ENCODE peak calls at places on chromosomes 4 and X, in five cellular contexts. One of them, this sample, is unnamed. For H3K36me3, the result is how much of the 10 kb centered on the place peaks cover.

GRCh38 chrX:101390664-101391525 is at the start of gene RPL36A:
- ATAC-seq in upper lobe of left lung: peak
- ATAC-seq in HepG2: peak
- ATAC-seq in K562: peak
- ATAC-seq in GM12878: peak
- ATAC-seq in this sample: peak

GRCh38 chrX:107743995-107744394 is 31.6 kb downstream of the TSC22D3 start:
- ATAC-seq in upper lobe of left lung: no peak
- ATAC-seq in GM12878: no peak
- ATAC-seq in K562: no peak
- ATAC-seq in HepG2: no peak
- ATAC-seq in this sample: no peak

GRCh38 chrX:147962476-147962875 is 18.7 kb upstream of the FMR1NB start:
- ATAC-seq in GM12878: no peak
- ATAC-seq in K562: no peak
- ATAC-seq in HepG2: no peak
- ATAC-seq in upper lobe of left lung: no peak
- ATAC-seq in this sample: no peak

GRCh38 chr4:183636923-183637322 is 22.1 kb downstream of the RWDD4 start:
- ATAC-seq in GM12878: no peak
- ATAC-seq in upper lobe of left lung: no peak
- ATAC-seq in HepG2: no peak
- ATAC-seq in K562: no peak
- ATAC-seq in this sample: no peak

GRCh38 chr4:1115528-1116293 is 2.3 kb upstream of the RNF212 start:
- ATAC-seq in upper lobe of left lung: no peak
- ATAC-seq in HepG2: peak
- ATAC-seq in K562: no peak
- ATAC-seq in GM12878: no peak
- ATAC-seq in this sample: no peak

GRCh38 chrX:65607070-65607742 is 60.2 kb upstream of the MSN start:
- ATAC-seq in K562: no peak
- ATAC-seq in upper lobe of left lung: no peak
- ATAC-seq in GM12878: peak
- ATAC-seq in HepG2: no peak
- ATAC-seq in this sample: no peak

GRCh38 chr4:68732653-68733466 is 62.4 kb upstream of the UGT2B15 start:
- ATAC-seq in HepG2: peak
- ATAC-seq in upper lobe of left lung: peak
- ATAC-seq in GM12878: peak
- ATAC-seq in K562: no peak
- ATAC-seq in this sample: no peak

GRCh38 chr4:101199507-101200285 is 147.6 kb downstream of the PPP3CA start:
- ATAC-seq in GM12878: no peak
- ATAC-seq in K562: no peak
- ATAC-seq in upper lobe of left lung: peak
- ATAC-seq in HepG2: peak
- ATAC-seq in this sample: no peak

GRCh38 chr4:80361329-80361900 is 25.9 kb downstream of the CFAP299 start:
- ATAC-seq in GM12878: peak
- ATAC-seq in upper lobe of left lung: peak
- ATAC-seq in K562: no peak
- ATAC-seq in HepG2: no peak
- ATAC-seq in this sample: no peak

GRCh38 chr4:48429709-48430474 is 53.3 kb upstream of the SLC10A4 start:
- ATAC-seq in upper lobe of left lung: no peak
- ATAC-seq in HepG2: no peak
- ATAC-seq in GM12878: no peak
- ATAC-seq in K562: peak
- ATAC-seq in this sample: no peak

GRCh38 chrX:14015941-14016340 is 13.8 kb downstream of the GEMIN8 start:
- ATAC-seq in HepG2: no peak
- ATAC-seq in GM12878: no peak
- ATAC-seq in upper lobe of left lung: no peak
- ATAC-seq in K562: no peak
- ATAC-seq in this sample: no peak

GRCh38 chr4:112266823-112267222 is 18.9 kb downstream of the TIFA start:
- ATAC-seq in K562: peak
- ATAC-seq in upper lobe of left lung: no peak
- ATAC-seq in HepG2: peak
- ATAC-seq in GM12878: peak
- ATAC-seq in this sample: no peak

GRCh38 chrX:38438321-38438720 is 85.9 kb downstream of the OTC start:
- ATAC-seq in GM12878: no peak
- ATAC-seq in HepG2: no peak
- ATAC-seq in K562: no peak
- ATAC-seq in upper lobe of left lung: no peak
- ATAC-seq in this sample: no peak

GRCh38 chr4:57504139-57504538 is 394.0 kb upstream of the IGFBP7 start:
- ATAC-seq in K562: no peak
- ATAC-seq in HepG2: no peak
- ATAC-seq in GM12878: no peak
- ATAC-seq in upper lobe of left lung: no peak
- ATAC-seq in this sample: no peak

GRCh38 chr4:187550256-187550950 is 445.2 kb upstream of the ZFP42 start:
- ATAC-seq in HepG2: no peak
- ATAC-seq in upper lobe of left lung: no peak
- ATAC-seq in GM12878: no peak
- ATAC-seq in K562: no peak
- ATAC-seq in this sample: no peak

GRCh38 chr4:127616898-127617297 is 15.9 kb upstream of the INTU start:
- ATAC-seq in upper lobe of left lung: no peak
- ATAC-seq in HepG2: no peak
- ATAC-seq in GM12878: no peak
- ATAC-seq in K562: no peak
- ATAC-seq in this sample: no peak

GRCh38 chr4:27789768-27790167 is 929.1 kb downstream of the STIM2 start:
- ATAC-seq in HepG2: no peak
- ATAC-seq in upper lobe of left lung: no peak
- ATAC-seq in K562: no peak
- ATAC-seq in GM12878: no peak
- ATAC-seq in this sample: no peak

GRCh38 chr4:140243345-140243753 is 89.4 kb upstream of the MAML3 start:
- ATAC-seq in GM12878: peak
- ATAC-seq in HepG2: no peak
- ATAC-seq in K562: no peak
- ATAC-seq in upper lobe of left lung: peak
- ATAC-seq in this sample: no peak

GRCh38 chr4:186074189-186074588 is 5.2 kb downstream of the TLR3 start:
- ATAC-seq in GM12878: no peak
- ATAC-seq in K562: peak
- ATAC-seq in HepG2: no peak
- ATAC-seq in upper lobe of left lung: peak
- ATAC-seq in this sample: peak

GRCh38 chrX:79081895-79082512 is 62.5 kb upstream of the GPR174 start:
- ATAC-seq in upper lobe of left lung: peak
- ATAC-seq in K562: no peak
- ATAC-seq in HepG2: no peak
- ATAC-seq in GM12878: peak
- ATAC-seq in this sample: no peak

DNA sequence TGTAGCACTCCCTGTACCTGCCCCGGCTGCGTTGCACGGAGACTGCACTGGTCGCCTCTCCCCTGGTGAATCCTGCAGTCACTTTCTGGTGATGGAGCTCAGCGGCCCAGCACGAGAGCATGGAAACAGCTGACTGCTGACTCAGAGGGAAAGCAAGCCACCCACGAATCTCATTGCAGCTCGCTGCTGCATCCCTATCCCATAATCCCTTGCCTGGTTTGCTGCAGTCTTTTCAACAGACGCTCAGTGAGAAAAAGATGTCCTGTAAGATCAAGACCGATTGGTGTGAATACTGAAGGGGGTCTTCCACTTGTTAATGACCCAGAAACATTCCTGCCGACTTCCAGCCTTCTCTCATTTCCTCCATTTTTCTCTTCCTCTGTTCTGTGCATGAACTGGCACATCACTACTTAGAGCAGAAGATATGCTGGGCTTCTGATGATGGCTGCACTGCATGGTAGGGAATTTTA is 52.9 kb downstream of the TRIM2 start:
- ATAC-seq in K562: no peak
- ATAC-seq in GM12878: peak
- ATAC-seq in upper lobe of left lung: peak
- ATAC-seq in HepG2: no peak
- ATAC-seq in this sample: peak
- TF ChIP-seq EP300 in K562: no peak
- TF ChIP-seq EP300 in GM12878: no peak
- TF ChIP-seq EP300 in upper lobe of left lung: no peak
- TF ChIP-seq EP300 in HepG2: no peak
- TF ChIP-seq EP300 in this sample: no peak

GRCh38 chr4:10094841-10095240 is 21.8 kb downstream of the WDR1 start:
- ATAC-seq in HepG2: no peak
- ATAC-seq in GM12878: no peak
- ATAC-seq in upper lobe of left lung: no peak
- ATAC-seq in K562: no peak
- ATAC-seq in this sample: no peak
- H3K36me3 ChIP-seq in HepG2: half or more
- H3K36me3 ChIP-seq in GM12878: half or more
- H3K36me3 ChIP-seq in upper lobe of left lung: half or more
- H3K36me3 ChIP-seq in K562: half or more
- H3K36me3 ChIP-seq in this sample: under half

GRCh38 chr4:184824776-184825393 is 883 bp downstream of the ACSL1 start:
- ATAC-seq in HepG2: peak
- ATAC-seq in K562: peak
- ATAC-seq in GM12878: peak
- ATAC-seq in upper lobe of left lung: no peak
- ATAC-seq in this sample: no peak
- TF ChIP-seq POLR2AphosphoS5 in HepG2: no peak
- TF ChIP-seq POLR2AphosphoS5 in K562: no peak
- TF ChIP-seq POLR2AphosphoS5 in GM12878: no peak
- TF ChIP-seq POLR2AphosphoS5 in upper lobe of left lung: no peak
- TF ChIP-seq POLR2AphosphoS5 in this sample: no peak

DNA sequence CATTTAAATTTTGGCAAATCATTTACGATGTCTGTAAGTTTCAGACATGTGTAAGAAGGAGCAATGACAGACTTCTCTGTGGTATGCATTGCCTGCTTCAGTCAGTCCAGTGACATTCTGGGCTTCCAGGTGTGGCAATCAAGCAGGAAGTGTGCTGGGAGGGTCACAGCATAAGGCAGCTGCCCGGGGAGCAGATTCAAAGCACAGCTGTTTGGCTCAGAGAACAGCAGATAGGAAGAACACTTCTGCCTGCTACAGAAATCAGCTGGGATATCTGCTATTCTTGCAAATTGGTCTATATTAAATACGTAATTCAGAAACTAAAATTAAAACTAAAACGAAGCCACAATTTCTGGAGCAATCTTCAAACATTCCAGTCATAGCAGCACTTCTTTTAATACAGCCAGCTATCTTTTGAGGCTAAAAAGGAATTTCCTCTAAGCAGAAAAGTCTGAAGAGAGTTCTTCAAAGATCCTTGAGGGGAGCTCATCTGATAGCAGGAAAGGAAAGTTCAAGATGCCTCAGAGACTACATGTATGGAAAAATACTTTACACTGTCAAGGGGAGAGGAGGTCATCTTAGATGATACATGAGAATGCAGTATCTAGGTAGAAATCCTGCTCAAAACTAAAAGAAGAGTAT is 47.4 kb upstream of the GALNT7 start:
- ATAC-seq in HepG2: no peak
- ATAC-seq in upper lobe of left lung: peak
- ATAC-seq in K562: peak
- ATAC-seq in GM12878: peak
- ATAC-seq in this sample: no peak
- TF ChIP-seq EP300 in HepG2: no peak
- TF ChIP-seq EP300 in upper lobe of left lung: no peak
- TF ChIP-seq EP300 in K562: no peak
- TF ChIP-seq EP300 in GM12878: no peak
- TF ChIP-seq EP300 in this sample: no peak

GRCh38 chr4:77167173-77167572 is 10.2 kb downstream of the CCNG2 start:
- ATAC-seq in K562: no peak
- ATAC-seq in upper lobe of left lung: no peak
- ATAC-seq in GM12878: no peak
- ATAC-seq in HepG2: no peak
- ATAC-seq in this sample: no peak
- H3K36me3 ChIP-seq in K562: under half
- H3K36me3 ChIP-seq in upper lobe of left lung: under half
- H3K36me3 ChIP-seq in GM12878: under half
- H3K36me3 ChIP-seq in HepG2: under half
- H3K36me3 ChIP-seq in this sample: under half

GRCh38 chr4:114495471-114495928 is 103.1 kb upstream of the UGT8 start:
- ATAC-seq in GM12878: no peak
- ATAC-seq in upper lobe of left lung: no peak
- ATAC-seq in K562: peak
- ATAC-seq in HepG2: no peak
- ATAC-seq in this sample: no peak
- TF ChIP-seq POLR2AphosphoS5 in GM12878: no peak
- TF ChIP-seq POLR2AphosphoS5 in upper lobe of left lung: no peak
- TF ChIP-seq POLR2AphosphoS5 in K562: no peak
- TF ChIP-seq POLR2AphosphoS5 in HepG2: no peak
- TF ChIP-seq POLR2AphosphoS5 in this sample: no peak

GRCh38 chr4:24642941-24643628 is 58.7 kb upstream of the DHX15 start:
- ATAC-seq in GM12878: no peak
- ATAC-seq in K562: no peak
- ATAC-seq in HepG2: peak
- ATAC-seq in upper lobe of left lung: no peak
- ATAC-seq in this sample: no peak

GRCh38 chr4:24637173-24637572 is 52.8 kb upstream of the DHX15 start:
- ATAC-seq in upper lobe of left lung: no peak
- ATAC-seq in HepG2: no peak
- ATAC-seq in GM12878: no peak
- ATAC-seq in K562: no peak
- ATAC-seq in this sample: no peak

GRCh38 chr4:24643774-24644520 is 59.6 kb upstream of the DHX15 start:
- ATAC-seq in GM12878: no peak
- ATAC-seq in upper lobe of left lung: no peak
- ATAC-seq in K562: peak
- ATAC-seq in HepG2: no peak
- ATAC-seq in this sample: no peak

GRCh38 chr4:24640433-24640832 is 56.1 kb upstream of the DHX15 start:
- ATAC-seq in GM12878: no peak
- ATAC-seq in upper lobe of left lung: no peak
- ATAC-seq in HepG2: no peak
- ATAC-seq in K562: no peak
- ATAC-seq in this sample: no peak

GRCh38 chr4:24638396-24638875 is 54.1 kb upstream of the DHX15 start:
- ATAC-seq in HepG2: no peak
- ATAC-seq in upper lobe of left lung: no peak
- ATAC-seq in K562: no peak
- ATAC-seq in GM12878: no peak
- ATAC-seq in this sample: no peak
- TF ChIP-seq EP300 in HepG2: no peak
- TF ChIP-seq EP300 in upper lobe of left lung: no peak
- TF ChIP-seq EP300 in K562: no peak
- TF ChIP-seq EP300 in GM12878: no peak
- TF ChIP-seq EP300 in this sample: no peak

GRCh38 chr4:159416073-159416472 is 313.2 kb downstream of the RAPGEF2 start:
- ATAC-seq in GM12878: no peak
- ATAC-seq in upper lobe of left lung: no peak
- ATAC-seq in HepG2: no peak
- ATAC-seq in K562: no peak
- ATAC-seq in this sample: no peak

GRCh38 chr4:159422626-159423025 is 319.7 kb downstream of the RAPGEF2 start:
- ATAC-seq in K562: no peak
- ATAC-seq in upper lobe of left lung: no peak
- ATAC-seq in GM12878: no peak
- ATAC-seq in HepG2: no peak
- ATAC-seq in this sample: no peak

GRCh38 chr4:159425749-159426376 is 323.0 kb downstream of the RAPGEF2 start:
- ATAC-seq in HepG2: no peak
- ATAC-seq in K562: peak
- ATAC-seq in GM12878: no peak
- ATAC-seq in upper lobe of left lung: no peak
- ATAC-seq in this sample: no peak

GRCh38 chr4:159417006-159417405 is 314.1 kb downstream of the RAPGEF2 start:
- ATAC-seq in upper lobe of left lung: no peak
- ATAC-seq in K562: no peak
- ATAC-seq in HepG2: no peak
- ATAC-seq in GM12878: no peak
- ATAC-seq in this sample: no peak

GRCh38 chr4:159420162-159421057 is 317.5 kb downstream of the RAPGEF2 start:
- ATAC-seq in upper lobe of left lung: no peak
- ATAC-seq in GM12878: no peak
- ATAC-seq in HepG2: peak
- ATAC-seq in K562: no peak
- ATAC-seq in this sample: no peak
- H3K36me3 ChIP-seq in upper lobe of left lung: under half
- H3K36me3 ChIP-seq in GM12878: under half
- H3K36me3 ChIP-seq in HepG2: under half
- H3K36me3 ChIP-seq in K562: under half
- H3K36me3 ChIP-seq in this sample: under half